ENCODE peak calls at places on chromosomes 6 and 20, in five cellular contexts. W, Z, T, S and H are unnamed samples.

GRCh38 chr6:437042-437402 is 45.5 kb downstream of the IRF4 start:
- DNase-seq in W (no peak), Z (no peak), T (no peak), S (no peak), H (no peak)

GRCh38 chr20:4711511-4711910 is 10.2 kb upstream of the PRND start:
- DNase-seq in W (no peak), Z (no peak), T (no peak), S (peak; percentile 45), H (no peak)

GRCh38 chr20:57795347-57795697 is 85.5 kb upstream of the PMEPA1 start:
- DNase-seq in W (no peak), Z (peak; percentile 37), T (peak; percentile 29), S (no peak), H (no peak)

GRCh38 chr6:74785236-74785635 is 420.6 kb downstream of the COL12A1 start:
- DNase-seq in W (no peak), Z (no peak), T (no peak), S (no peak), H (no peak)

GRCh38 chr6:19128701-19129100 is 708.5 kb upstream of the ID4 start:
- DNase-seq in W (no peak), Z (no peak), T (no peak), S (no peak), H (no peak)

GRCh38 chr6:29722773-29723665 is at the start of gene HLA-F:
- DNase-seq in W (peak; percentile 87), Z (peak; percentile 91), T (peak; percentile 61), S (peak; percentile 90), H (peak; percentile 95)

GRCh38 chr6:163165922-163166321 is 248.6 kb upstream of the QKI start:
- DNase-seq in W (peak; percentile 94), Z (no peak), T (no peak), S (no peak), H (no peak)

GRCh38 chr6:1739680-1740079 is 130.0 kb downstream of the FOXC1 start:
- DNase-seq in W (no peak), Z (no peak), T (no peak), S (no peak), H (no peak)

GRCh38 chr20:1466211-1467081 is at the start of gene NSFL1C:
- DNase-seq in W (peak; percentile 93), Z (peak; percentile 100), T (peak; percentile 92), S (peak; percentile 97), H (peak; percentile 93)

GRCh38 chr6:26342106-26342999 is 22.6 kb upstream of the BTN3A2 start:
- DNase-seq in W (no peak), Z (no peak), T (peak; percentile 73), S (peak; percentile 55), H (no peak)

GRCh38 chr6:49849121-49849907 is 17.0 kb downstream of the CRISP1 start:
- DNase-seq in W (peak; percentile 20), Z (no peak), T (peak; percentile 57), S (peak; percentile 42), H (peak; percentile 4)

GRCh38 chr6:127520061-127520460 is 926 bp upstream of the MTCL3 start:
- DNase-seq in W (no peak), Z (no peak), T (no peak), S (peak; percentile 8), H (peak; percentile 18)

GRCh38 chr6:31821301-31822037 is 6.1 kb upstream of the HSPA1B start:
- DNase-seq in W (peak; percentile 70), Z (peak; percentile 92), T (no peak), S (peak; percentile 63), H (no peak)